ENCODE peak calls at places on chromosome 12, in eight cellular contexts. N is GM23338; A is IMR-90; I is caudate nucleus; G is stimulated activated CD4-positive, alpha-beta T cell treated with anti-CD3 and anti-CD28 coated beads, Interleukin-2, amount 100 ng/mL, for 48 hours; X is GDM1; R is GM10248; V is OCI-M1. F is an unnamed sample.

GRCh38 chr12:121939190-121939589 is 20.8 kb downstream of the CFAP251 start:
- DNase-seq in N (no peak), A (no peak), I (no peak), G (no peak), X (no peak), R (no peak), V (no peak), F (no peak)

GRCh38 chr12:34296143-34297041 is 274.1 kb downstream of the ALG10 start:
- DNase-seq in N (no peak), A (no peak), I (no peak), G (no peak), X (no peak), R (no peak), V (no peak), F (no peak)

GRCh38 chr12:53431187-53431586 is 7.5 kb downstream of the AMHR2 start:
- DNase-seq in N (no peak), A (peak), I (no peak), G (no peak), X (no peak), R (no peak), V (no peak), F (no peak)

GRCh38 chr12:21026302-21026701 is 104.7 kb upstream of the SLCO1B1 start:
- DNase-seq in N (no peak), A (no peak), I (no peak), G (no peak), X (no peak), R (no peak), V (no peak), F (no peak)

GRCh38 chr12:46386360-46386867 is 13.8 kb upstream of the SLC38A2 start:
- DNase-seq in N (no peak), A (peak), I (no peak), G (no peak), X (no peak), R (no peak), V (no peak), F (no peak)

GRCh38 chr12:120013659-120014380 is 24.8 kb downstream of the BICDL1 start:
- DNase-seq in N (no peak), A (no peak), I (no peak), G (peak), X (no peak), R (peak), V (no peak), F (no peak)

GRCh38 chr12:120010661-120011230 is 21.7 kb downstream of the BICDL1 start:
- DNase-seq in N (no peak), A (no peak), I (no peak), G (no peak), X (no peak), R (no peak), V (no peak), F (no peak)

GRCh38 chr12:90854136-90854689 is 100.8 kb downstream of the CCER1 start:
- DNase-seq in N (peak), A (peak), I (no peak), G (no peak), X (no peak), R (peak), V (peak), F (peak)

GRCh38 chr12:42810006-42810405 is 220.5 kb upstream of the PRICKLE1 start:
- DNase-seq in N (no peak), A (no peak), I (no peak), G (no peak), X (no peak), R (no peak), V (no peak), F (no peak)

GRCh38 chr12:104698871-104699270 is 242.1 kb downstream of the CHST11 start:
- DNase-seq in N (no peak), A (peak), I (no peak), G (no peak), X (no peak), R (no peak), V (no peak), F (no peak)

GRCh38 chr12:93148412-93148811 is 219.3 kb upstream of the EEA1 start:
- DNase-seq in N (no peak), A (no peak), I (no peak), G (no peak), X (no peak), R (no peak), V (no peak), F (no peak)

GRCh38 chr12:64608901-64609542 is 1.3 kb upstream of the RASSF3 start:
- DNase-seq in N (peak), A (peak), I (no peak), G (peak), X (peak), R (peak), V (peak), F (no peak)

GRCh38 chr12:126483145-126484068 is 1418.2 kb downstream of the AACS start:
- DNase-seq in N (no peak), A (no peak), I (no peak), G (no peak), X (no peak), R (no peak), V (no peak), F (no peak)

GRCh38 chr12:1459339-1459738 is 135.0 kb downstream of the FBXL14 start:
- DNase-seq in N (no peak), A (no peak), I (no peak), G (no peak), X (no peak), R (no peak), V (no peak), F (no peak)